ENCODE peak calls at places on chromosome 19, in seven cellular contexts. W, K, Q, F, T, Y and R are unnamed samples. For H3K36me3, the result is how much of the 10 kb centered on the place peaks cover.

GRCh38 chr19:45376045-45376724 is 5.8 kb upstream of the ERCC2 start:
- DNase-seq in F (peak), Y (peak), W (peak), Q (no peak), T (peak), K (no peak), R (no peak)

GRCh38 chr19:42148270-42148669 is 16.0 kb upstream of the POU2F2 start:
- DNase-seq in W (no peak), Y (no peak), K (no peak), T (no peak), F (no peak), Q (peak), R (no peak)

GRCh38 chr19:16541526-16542044 is 652 bp downstream of the CHERP start:
- DNase-seq in W (no peak), K (no peak), Q (no peak), T (no peak), Y (peak), F (no peak), R (no peak)

GRCh38 chr19:46016426-46017094 is 6.3 kb downstream of the PGLYRP1 start:
- DNase-seq in W (peak), T (peak), Q (peak), K (peak), Y (peak), F (peak), R (no peak)

GRCh38 chr19:39752390-39752789 is 14.6 kb upstream of the CLC start:
- DNase-seq in T (no peak), K (no peak), W (no peak), F (no peak), Y (no peak), Q (no peak), R (no peak)

GRCh38 chr19:32671883-32672282 is 3.1 kb downstream of the ANKRD27 start:
- DNase-seq in T (no peak), W (no peak), K (no peak), Q (no peak), F (no peak), Y (no peak), R (no peak)

GRCh38 chr19:1748115-1748702 is 5.1 kb upstream of the ONECUT3 start:
- DNase-seq in T (no peak), W (no peak), K (no peak), Y (no peak), F (no peak), Q (no peak), R (no peak)

GRCh38 chr19:803686-804418 is 6.6 kb downstream of the PTBP1 start:
- DNase-seq in K (no peak), F (no peak), Q (no peak), T (no peak), W (peak), Y (no peak), R (no peak)

GRCh38 chr19:42634409-42635232 is 39.9 kb upstream of the CEACAM8 start:
- DNase-seq in Q (no peak), K (no peak), Y (peak), W (peak), T (peak), F (no peak), R (no peak)

GRCh38 chr19:29503140-29503758 is 22.5 kb upstream of the VSTM2B start:
- DNase-seq in Y (no peak), Q (no peak), F (no peak), W (no peak), K (no peak), T (no peak), R (no peak)

GRCh38 chr19:45814851-45815481 is at the start of gene RSPH6A:
- DNase-seq in F (no peak), Q (no peak), W (no peak), T (no peak), Y (peak), K (no peak), R (no peak)

GRCh38 chr19:45817725-45818301 is 2.7 kb upstream of the RSPH6A start:
- DNase-seq in Y (peak), K (no peak), W (no peak), T (no peak), Q (no peak), F (no peak), R (no peak)

GRCh38 chr19:39057615-39058014 is 25.3 kb upstream of the FBXO27 start:
- DNase-seq in Y (no peak), F (no peak), K (no peak), Q (no peak), T (no peak), W (no peak), R (no peak)

GRCh38 chr19:17671906-17672305 is 16.2 kb downstream of the UNC13A start:
- DNase-seq in W (peak), K (no peak), Y (peak), T (no peak), Q (no peak), F (no peak), R (no peak)

GRCh38 chr19:17642656-17643055 is 45.5 kb downstream of the UNC13A start:
- DNase-seq in W (no peak), Q (no peak), Y (no peak), K (no peak), T (no peak), F (no peak), R (no peak)

GRCh38 chr19:797528-798414 is 519 bp downstream of the PTBP1 start:
- DNase-seq in Q (peak), K (peak), Y (peak), F (peak), T (peak), W (peak), R (no peak)

GRCh38 chr19:24049537-24049936 is 37.5 kb upstream of the ZNF254 start:
- DNase-seq in W (no peak), F (no peak), Q (no peak), T (no peak), Y (no peak), K (no peak), R (no peak)

GRCh38 chr19:47518139-47518538 is 3.3 kb upstream of the NAPA start:
- DNase-seq in Y (no peak), F (no peak), W (no peak), T (no peak), K (peak), Q (peak), R (no peak)

GRCh38 chr19:43812259-43812658 is 10.0 kb upstream of the LYPD5 start:
- DNase-seq in T (no peak), W (no peak), F (no peak), Q (no peak), K (no peak), Y (no peak), R (no peak)

GRCh38 chr19:35689836-35690235 is 14.5 kb upstream of the ZBTB32 start:
- DNase-seq in K (no peak), F (no peak), Q (no peak), Y (no peak), W (no peak), T (no peak), R (no peak)

GRCh38 chr19:13978306-13978705 is 26.0 kb downstream of the DCAF15 start:
- DNase-seq in F (peak), K (no peak), Q (no peak), T (peak), Y (peak), W (peak), R (peak)

DNA sequence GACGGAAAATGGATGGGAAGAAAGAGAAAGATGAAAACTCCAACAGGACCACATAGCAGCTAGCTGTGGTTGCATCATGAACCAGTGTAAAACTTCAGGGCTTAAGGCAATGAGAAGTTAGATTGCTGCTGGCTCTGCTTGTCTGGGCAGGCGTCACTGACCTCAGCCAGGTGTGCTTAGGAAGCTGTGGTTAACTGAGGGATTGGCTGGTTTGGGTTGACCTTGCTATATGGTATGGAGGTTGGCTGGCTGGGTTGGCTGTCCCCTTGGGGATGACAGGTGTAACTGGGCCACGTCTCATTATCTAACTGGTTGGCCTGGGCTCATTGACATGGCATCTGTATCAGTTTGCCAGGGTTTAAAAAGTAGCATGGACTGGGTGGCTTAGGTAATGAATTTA is 40.9 kb downstream of the NLRP4 start:
- DNase-seq in W (no peak), Y (no peak), F (no peak), Q (no peak), K (no peak), T (no peak), R (peak)
- H3K36me3 ChIP-seq in W (under half), Y (under half), F (under half), Q (under half), K (under half), T (under half), R (under half)

GRCh38 chr19:6452899-6453298 is 6.7 kb downstream of the SLC25A23 start:
- DNase-seq in T (no peak), K (no peak), W (no peak), Y (no peak), Q (no peak), F (no peak), R (no peak)

GRCh38 chr19:6453951-6454565 is 5.5 kb downstream of the SLC25A23 start:
- DNase-seq in K (no peak), Q (no peak), Y (no peak), F (no peak), T (no peak), W (no peak), R (no peak)

GRCh38 chr19:6450166-6450565 is 9.4 kb downstream of the SLC25A23 start:
- DNase-seq in F (no peak), T (no peak), W (no peak), Y (no peak), Q (no peak), K (no peak), R (no peak)

GRCh38 chr19:6451583-6452222 is 7.9 kb downstream of the SLC25A23 start:
- DNase-seq in W (no peak), Y (no peak), F (no peak), T (no peak), K (no peak), Q (no peak), R (no peak)

GRCh38 chr19:6452223-6452614 is 7.4 kb downstream of the SLC25A23 start:
- DNase-seq in Q (no peak), Y (no peak), F (no peak), T (no peak), W (no peak), K (no peak), R (no peak)
- H3K36me3 ChIP-seq in Q (under half), Y (under half), F (under half), T (under half), W (under half), K (under half), R (half or more)

GRCh38 chr19:5696196-5697021 is 6.3 kb downstream of the RPL36 start:
- DNase-seq in T (no peak), Y (no peak), W (peak), F (no peak), K (no peak), Q (no peak), R (no peak)

GRCh38 chr19:5697022-5697889 is 7.2 kb downstream of the RPL36 start:
- DNase-seq in K (no peak), T (no peak), Y (no peak), F (no peak), W (peak), Q (no peak), R (no peak)

GRCh38 chr19:5695649-5696195 is 5.6 kb downstream of the RPL36 start:
- DNase-seq in K (no peak), W (no peak), Q (no peak), T (no peak), Y (no peak), F (no peak), R (no peak)

GRCh38 chr19:5698635-5699422 is 8.7 kb downstream of the RPL36 start:
- DNase-seq in T (no peak), Q (no peak), Y (no peak), K (no peak), F (no peak), W (no peak), R (no peak)

GRCh38 chr19:5697890-5698634 is 8.0 kb downstream of the RPL36 start:
- DNase-seq in T (no peak), K (no peak), Y (no peak), F (no peak), W (peak), Q (no peak), R (no peak)
- H3K36me3 ChIP-seq in T (under half), K (half or more), Y (under half), F (under half), W (half or more), Q (under half), R (half or more)

GRCh38 chr19:3645726-3646125 is 19.1 kb upstream of the CACTIN start:
- DNase-seq in Q (no peak), T (no peak), Y (no peak), W (no peak), K (no peak), F (no peak), R (no peak)

GRCh38 chr19:3645067-3645396 is 18.4 kb upstream of the CACTIN start:
- DNase-seq in K (no peak), F (no peak), Y (no peak), Q (no peak), W (no peak), T (no peak), R (no peak)

GRCh38 chr19:3644351-3645066 is 17.9 kb upstream of the CACTIN start:
- DNase-seq in K (no peak), T (peak), F (no peak), Y (no peak), W (no peak), Q (no peak), R (no peak)

GRCh38 chr19:3648037-3648905 is 21.7 kb upstream of the CACTIN start:
- DNase-seq in K (no peak), W (no peak), T (no peak), Q (no peak), F (no peak), Y (no peak), R (no peak)

DNA sequence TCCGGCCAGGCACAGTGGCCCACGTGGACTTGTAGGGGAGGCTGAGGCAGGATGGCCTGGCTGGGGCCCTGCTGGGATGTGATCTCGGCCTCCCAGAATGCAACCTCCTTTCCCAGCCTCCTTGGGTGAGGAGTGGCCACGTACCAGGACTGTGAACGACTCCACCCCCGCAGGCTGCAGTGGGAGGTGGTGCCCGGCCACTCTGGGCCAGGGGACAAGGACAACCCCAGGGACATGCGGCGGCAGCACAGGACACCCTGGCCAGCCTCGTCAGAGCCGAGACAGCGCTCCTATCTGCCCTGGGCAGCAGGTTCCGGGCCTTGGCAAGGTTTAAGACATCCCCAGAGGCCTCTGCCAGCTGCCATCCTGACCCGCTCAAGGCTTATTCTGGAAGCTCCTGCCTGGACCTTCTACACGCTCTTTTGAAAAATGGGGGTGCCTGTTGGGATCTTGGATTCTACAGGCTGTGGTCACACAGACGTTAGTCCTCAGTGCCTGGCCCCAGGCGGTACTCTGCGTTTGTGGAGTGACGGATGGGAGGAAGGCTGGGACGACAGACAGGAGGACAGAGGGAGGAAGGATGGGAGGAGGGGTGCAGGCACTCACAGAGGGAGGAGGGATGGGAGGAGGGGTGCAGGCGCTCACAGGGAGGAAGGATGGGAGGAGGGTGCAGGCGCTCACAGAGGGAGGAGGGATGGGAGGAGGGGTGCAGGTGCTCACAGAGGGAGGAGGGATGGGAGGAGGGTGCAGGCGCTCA is 19.9 kb upstream of the CACTIN start:
- DNase-seq in W (no peak), K (no peak), Y (no peak), Q (no peak), T (no peak), F (no peak), R (no peak)
- H3K36me3 ChIP-seq in W (under half), K (under half), Y (under half), Q (under half), T (under half), F (under half), R (half or more)

GRCh38 chr19:21164541-21164940 is 22.7 kb downstream of the ZNF431 start:
- DNase-seq in F (no peak), K (no peak), T (no peak), Y (no peak), W (no peak), Q (no peak), R (no peak)

DNA sequence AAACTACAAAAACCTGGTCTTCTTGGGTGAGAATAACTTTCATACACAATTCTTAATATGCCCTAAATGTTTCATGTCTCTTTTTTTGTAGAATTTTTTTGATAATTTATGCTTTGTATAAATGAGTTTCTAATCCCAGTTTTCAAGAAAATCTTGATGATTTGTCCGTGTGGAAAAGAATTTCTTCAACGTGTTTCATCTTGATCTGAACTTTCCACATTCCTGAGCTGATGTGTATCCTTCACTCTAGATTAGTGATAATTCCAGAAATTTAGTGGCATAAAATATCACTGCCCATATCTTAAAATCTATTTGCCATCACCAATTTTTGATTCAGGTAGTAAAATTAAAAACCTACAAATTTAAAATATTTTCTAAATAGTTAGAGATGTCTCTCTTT is 24.6 kb downstream of the ZNF431 start:
- DNase-seq in K (no peak), T (no peak), Y (no peak), F (no peak), Q (no peak), W (no peak), R (no peak)
- H3K36me3 ChIP-seq in K (under half), T (under half), Y (under half), F (under half), Q (under half), W (under half), R (half or more)

DNA sequence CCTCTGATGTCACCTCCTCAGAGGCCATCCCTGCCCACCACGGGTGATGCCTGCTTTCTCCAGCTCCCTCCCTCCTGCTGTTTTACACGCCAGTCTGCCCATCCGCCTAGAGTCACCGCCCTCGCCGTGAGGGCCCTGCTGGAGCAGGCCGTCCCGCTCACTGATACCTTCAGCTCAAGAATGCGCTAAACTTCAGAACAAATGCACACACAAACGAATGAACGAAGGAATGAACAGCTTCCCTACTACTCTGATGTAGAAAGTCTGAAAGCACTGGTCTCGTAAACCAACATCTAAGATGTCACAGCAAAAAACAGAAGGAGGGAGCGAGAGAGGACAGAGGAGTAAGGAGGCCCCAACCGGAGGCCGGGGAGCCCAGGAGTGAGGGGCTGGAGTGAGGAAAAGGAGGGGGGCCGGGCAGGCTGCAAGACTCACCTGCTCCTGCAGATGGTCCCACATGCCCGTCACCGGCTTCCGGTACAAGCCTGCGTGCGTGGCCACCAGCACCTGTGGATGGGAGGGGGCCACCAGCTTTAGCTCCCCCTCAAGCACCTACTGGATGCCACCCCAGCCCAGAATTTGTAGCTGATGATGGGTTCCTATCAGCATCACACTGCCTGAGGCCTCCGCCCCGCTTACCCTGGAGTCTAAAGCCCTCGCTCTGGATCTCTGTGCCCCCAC is 4.0 kb downstream of the PNKP start:
- DNase-seq in Q (no peak), T (no peak), K (no peak), F (no peak), W (peak), Y (no peak), R (no peak)
- H3K36me3 ChIP-seq in Q (under half), T (under half), K (under half), F (under half), W (half or more), Y (under half), R (half or more)

GRCh38 chr19:8483165-8483564 is 19.3 kb downstream of the PRAM1 start:
- DNase-seq in Q (no peak), W (no peak), K (no peak), T (no peak), Y (no peak), F (no peak), R (no peak)

GRCh38 chr19:8485561-8486371 is 16.7 kb downstream of the PRAM1 start:
- DNase-seq in F (no peak), Y (no peak), K (no peak), T (no peak), W (no peak), Q (no peak), R (no peak)

GRCh38 chr19:8486661-8487136 is 15.7 kb downstream of the PRAM1 start:
- DNase-seq in T (no peak), F (no peak), Y (peak), Q (no peak), W (no peak), K (no peak), R (no peak)

GRCh38 chr19:8482696-8483095 is 19.7 kb downstream of the PRAM1 start:
- DNase-seq in W (no peak), K (no peak), Y (no peak), T (no peak), F (no peak), Q (no peak), R (no peak)

DNA sequence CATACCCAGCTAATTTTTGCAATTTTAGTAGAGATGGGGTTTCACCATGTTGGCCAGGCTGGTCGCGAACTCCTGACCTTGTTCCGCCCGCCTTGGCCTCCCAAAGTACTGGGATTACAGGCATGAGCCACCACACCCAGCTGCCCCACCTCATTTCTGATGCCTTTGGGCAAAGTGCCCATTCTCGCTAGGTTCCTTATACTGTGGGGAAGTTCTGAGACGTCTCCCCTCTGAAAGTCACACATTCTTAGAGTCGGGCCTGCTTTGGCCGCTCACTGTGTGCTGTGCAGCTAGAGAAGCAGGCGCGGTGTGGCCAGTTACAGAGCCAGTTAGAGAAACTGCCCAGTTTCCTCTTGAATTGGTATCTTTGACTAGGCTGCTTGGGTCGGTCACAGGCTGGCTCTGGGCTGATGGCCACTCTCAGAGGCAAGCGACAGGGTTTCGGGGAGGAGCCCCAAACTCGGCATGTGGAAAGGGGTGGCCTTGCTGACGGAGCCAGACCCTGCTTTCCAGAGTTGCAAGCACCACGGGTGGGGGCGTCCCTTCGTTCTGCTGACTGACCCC is 18.0 kb downstream of the PRAM1 start:
- DNase-seq in K (no peak), T (peak), F (no peak), W (peak), Y (no peak), Q (no peak), R (no peak)
- H3K36me3 ChIP-seq in K (half or more), T (under half), F (under half), W (half or more), Y (under half), Q (under half), R (half or more)